ENCODE peak calls at places on chromosomes 6 and 20, in six cellular contexts. N, Q, J, G, F and Z are unnamed samples.

GRCh38 chr20:24636626-24637025 is 167.2 kb downstream of the SYNDIG1 start:
- DNase-seq in N (no peak), G (no peak), Q (no peak), F (no peak), J (no peak), Z (no peak)

GRCh38 chr20:64164123-64164836 is at the start of gene MYT1:
- DNase-seq in F (no peak), N (no peak), G (no peak), Q (no peak), J (no peak), Z (no peak)

GRCh38 chr6:88294702-88295101 is 128.6 kb upstream of the CNR1 start:
- DNase-seq in G (no peak), J (no peak), Q (no peak), N (no peak), F (no peak), Z (no peak)

GRCh38 chr20:16368645-16369292 is 204.5 kb downstream of the KIF16B start:
- DNase-seq in G (no peak), F (no peak), Q (no peak), J (no peak), N (no peak), Z (no peak)

GRCh38 chr6:42929928-42930360 is 664 bp downstream of the CNPY3 start:
- DNase-seq in J (no peak), G (no peak), N (peak), F (peak), Q (no peak), Z (peak)

GRCh38 chr20:2261105-2261504 is 34.7 kb upstream of the TGM3 start:
- DNase-seq in G (no peak), F (no peak), J (no peak), Q (no peak), N (no peak), Z (peak)

GRCh38 chr6:12112540-12113189 is 100.6 kb downstream of the HIVEP1 start:
- DNase-seq in J (no peak), Q (no peak), G (no peak), N (no peak), F (peak), Z (no peak)

GRCh38 chr6:51479296-51479695 is 608.1 kb downstream of the PKHD1 start:
- DNase-seq in G (no peak), J (no peak), Q (no peak), N (no peak), F (no peak), Z (no peak)

GRCh38 chr6:89353702-89354392 is 1.3 kb upstream of the UBE2J1 start:
- DNase-seq in F (no peak), Q (no peak), N (no peak), J (no peak), G (no peak), Z (no peak)
- TF ChIP-seq POLR2AphosphoS5 in F (no peak), Q (no peak), N (no peak), J (no peak), G (no peak), Z (no peak)

GRCh38 chr20:58950603-58951002 is 30.5 kb upstream of the NELFCD start:
- DNase-seq in J (no peak), F (no peak), Q (no peak), N (no peak), G (no peak), Z (no peak)
- TF ChIP-seq POLR2A in J (no peak), F (no peak), Q (no peak), N (no peak), G (no peak), Z (no peak)

GRCh38 chr6:132490024-132490423 is 22.9 kb downstream of the STX7 start:
- DNase-seq in G (no peak), F (no peak), J (no peak), N (peak), Q (no peak), Z (peak)
- H3K4me3 ChIP-seq in G (no peak), F (no peak), J (no peak), N (no peak), Q (no peak), Z (no peak)

GRCh38 chr6:139028658-139029469 is at the start of gene ABRACL:
- DNase-seq in J (peak), F (peak), G (peak), N (peak), Q (peak), Z (peak)
- TF ChIP-seq POLR2AphosphoS5 in J (peak), F (no peak), G (no peak), N (peak), Q (peak), Z (peak)

GRCh38 chr6:97282726-97283617 is at the start of gene MMS22L:
- DNase-seq in F (peak), G (peak), Q (peak), N (peak), J (peak), Z (peak)
- TF ChIP-seq POLR2A in F (peak), G (peak), Q (peak), N (no peak), J (peak), Z (no peak)

GRCh38 chr6:25984265-25984664 is 21.7 kb downstream of the TRIM38 start:
- DNase-seq in J (no peak), F (no peak), G (no peak), N (no peak), Q (no peak), Z (no peak)
- H3K4me3 ChIP-seq in J (no peak), F (no peak), G (no peak), N (no peak), Q (no peak), Z (no peak)